ENCODE peak calls at places on chromosome 19, in seven cellular contexts. One of them, this sample, is unnamed.

GRCh38 chr19:32475393-32475792 is 69.8 kb downstream of the DPY19L3 start:
- DNase-seq in SK-N-SH: no peak
- DNase-seq in endothelial cell of umbilical vein: no peak
- DNase-seq in HCT116: no peak
- DNase-seq in GM12878: no peak
- DNase-seq in H1: no peak
- DNase-seq in K562: no peak
- DNase-seq in this sample: no peak

GRCh38 chr19:4916292-4917082 is 7.2 kb downstream of the UHRF1 start:
- DNase-seq in SK-N-SH: no peak
- DNase-seq in endothelial cell of umbilical vein: peak; percentile 19
- DNase-seq in HCT116: no peak
- DNase-seq in GM12878: no peak
- DNase-seq in H1: no peak
- DNase-seq in K562: no peak
- DNase-seq in this sample: no peak

GRCh38 chr19:38209671-38210457 is 14.2 kb downstream of the DPF1 start:
- DNase-seq in SK-N-SH: peak; percentile 79
- DNase-seq in endothelial cell of umbilical vein: peak; percentile 40
- DNase-seq in HCT116: no peak
- DNase-seq in GM12878: no peak
- DNase-seq in H1: peak; percentile 77
- DNase-seq in K562: no peak
- DNase-seq in this sample: no peak

GRCh38 chr19:51417107-51417806 is at the start of gene SIGLEC10:
- DNase-seq in SK-N-SH: no peak
- DNase-seq in endothelial cell of umbilical vein: no peak
- DNase-seq in HCT116: no peak
- DNase-seq in GM12878: no peak
- DNase-seq in H1: no peak
- DNase-seq in K562: no peak
- DNase-seq in this sample: no peak

GRCh38 chr19:4161415-4162077 is 8.1 kb downstream of the CREB3L3 start:
- DNase-seq in SK-N-SH: no peak
- DNase-seq in endothelial cell of umbilical vein: no peak
- DNase-seq in HCT116: no peak
- DNase-seq in GM12878: no peak
- DNase-seq in H1: no peak
- DNase-seq in K562: no peak
- DNase-seq in this sample: no peak

GRCh38 chr19:4066682-4067395 is at the start of gene ZBTB7A:
- DNase-seq in SK-N-SH: peak; percentile 89
- DNase-seq in endothelial cell of umbilical vein: peak; percentile 63
- DNase-seq in HCT116: peak; percentile 53
- DNase-seq in GM12878: no peak
- DNase-seq in H1: no peak
- DNase-seq in K562: peak; percentile 88
- DNase-seq in this sample: no peak

GRCh38 chr19:40553885-40554857 is 22.5 kb upstream of the SHKBP1 start:
- DNase-seq in SK-N-SH: no peak
- DNase-seq in endothelial cell of umbilical vein: no peak
- DNase-seq in HCT116: no peak
- DNase-seq in GM12878: no peak
- DNase-seq in H1: peak; percentile 76
- DNase-seq in K562: no peak
- DNase-seq in this sample: no peak

GRCh38 chr19:3760871-3761361 is 576 bp downstream of the APBA3 start:
- DNase-seq in SK-N-SH: no peak
- DNase-seq in endothelial cell of umbilical vein: no peak
- DNase-seq in HCT116: no peak
- DNase-seq in GM12878: no peak
- DNase-seq in H1: no peak
- DNase-seq in K562: no peak
- DNase-seq in this sample: no peak

GRCh38 chr19:8607386-8607785 is 3.1 kb downstream of the ADAMTS10 start:
- DNase-seq in SK-N-SH: no peak
- DNase-seq in endothelial cell of umbilical vein: no peak
- DNase-seq in HCT116: no peak
- DNase-seq in GM12878: no peak
- DNase-seq in H1: no peak
- DNase-seq in K562: no peak
- DNase-seq in this sample: no peak

GRCh38 chr19:48933382-48933932 is at the start of gene DHDH:
- DNase-seq in SK-N-SH: peak; percentile 87
- DNase-seq in endothelial cell of umbilical vein: peak; percentile 66
- DNase-seq in HCT116: peak; percentile 92
- DNase-seq in GM12878: peak; percentile 26
- DNase-seq in H1: peak; percentile 97
- DNase-seq in K562: peak; percentile 91
- DNase-seq in this sample: no peak

GRCh38 chr19:7421941-7422744 is 66.7 kb downstream of the PEX11G start:
- DNase-seq in SK-N-SH: no peak
- DNase-seq in endothelial cell of umbilical vein: no peak
- DNase-seq in HCT116: peak; percentile 69
- DNase-seq in GM12878: no peak
- DNase-seq in H1: no peak
- DNase-seq in K562: no peak
- DNase-seq in this sample: no peak

GRCh38 chr19:49555600-49556411 is 24.6 kb downstream of the NOSIP start:
- DNase-seq in SK-N-SH: peak; percentile 95
- DNase-seq in endothelial cell of umbilical vein: peak; percentile 30
- DNase-seq in HCT116: peak; percentile 40
- DNase-seq in GM12878: no peak
- DNase-seq in H1: peak; percentile 95
- DNase-seq in K562: peak; percentile 94
- DNase-seq in this sample: peak; percentile 81

GRCh38 chr19:53576941-53577653 is 39.2 kb downstream of the ZNF331 start:
- DNase-seq in SK-N-SH: no peak
- DNase-seq in endothelial cell of umbilical vein: no peak
- DNase-seq in HCT116: no peak
- DNase-seq in GM12878: no peak
- DNase-seq in H1: no peak
- DNase-seq in K562: no peak
- DNase-seq in this sample: no peak

DNA sequence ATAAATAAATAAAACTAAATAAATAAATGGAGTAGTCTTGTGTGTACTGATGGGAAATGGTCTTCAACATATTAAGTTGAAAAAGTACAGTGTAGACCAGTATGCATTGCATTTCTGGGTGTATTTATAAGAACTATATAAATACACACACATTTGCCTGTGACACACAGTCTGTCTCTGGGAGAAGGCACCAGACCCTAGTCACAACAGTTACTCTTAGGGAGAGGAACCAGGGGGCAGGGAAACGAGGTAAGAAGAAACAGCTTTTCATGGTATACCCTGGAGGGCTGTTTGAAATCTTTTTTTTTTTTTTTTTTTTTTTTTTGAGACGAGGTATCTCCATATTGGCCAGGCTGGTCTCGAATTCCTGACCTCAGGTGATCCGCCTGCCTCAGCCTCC is 2.8 kb upstream of the S1PR2 start:
- DNase-seq in SK-N-SH: no peak
- DNase-seq in endothelial cell of umbilical vein: no peak
- DNase-seq in HCT116: no peak
- DNase-seq in GM12878: no peak
- DNase-seq in H1: no peak
- DNase-seq in K562: no peak
- DNase-seq in this sample: no peak
- H3K4me3 ChIP-seq in SK-N-SH: no peak overlapping the region
- H3K4me3 ChIP-seq in endothelial cell of umbilical vein: no peak overlapping the region
- H3K4me3 ChIP-seq in HCT116: no peak overlapping the region
- H3K4me3 ChIP-seq in GM12878: no peak overlapping the region
- H3K4me3 ChIP-seq in H1: no peak overlapping the region
- H3K4me3 ChIP-seq in K562: no peak overlapping the region
- H3K4me3 ChIP-seq in this sample: no peak overlapping the region

GRCh38 chr19:31023038-31023437 is 326.2 kb downstream of the TSHZ3 start:
- DNase-seq in SK-N-SH: peak; percentile 14
- DNase-seq in endothelial cell of umbilical vein: no peak
- DNase-seq in HCT116: no peak
- DNase-seq in GM12878: no peak
- DNase-seq in H1: no peak
- DNase-seq in K562: no peak
- DNase-seq in this sample: no peak
- H3K9ac ChIP-seq in SK-N-SH: no peak overlapping the region
- H3K9ac ChIP-seq in endothelial cell of umbilical vein: no peak overlapping the region
- H3K9ac ChIP-seq in HCT116: no peak overlapping the region
- H3K9ac ChIP-seq in GM12878: no peak overlapping the region
- H3K9ac ChIP-seq in H1: no peak overlapping the region
- H3K9ac ChIP-seq in K562: no peak overlapping the region
- H3K9ac ChIP-seq in this sample: no peak overlapping the region

DNA sequence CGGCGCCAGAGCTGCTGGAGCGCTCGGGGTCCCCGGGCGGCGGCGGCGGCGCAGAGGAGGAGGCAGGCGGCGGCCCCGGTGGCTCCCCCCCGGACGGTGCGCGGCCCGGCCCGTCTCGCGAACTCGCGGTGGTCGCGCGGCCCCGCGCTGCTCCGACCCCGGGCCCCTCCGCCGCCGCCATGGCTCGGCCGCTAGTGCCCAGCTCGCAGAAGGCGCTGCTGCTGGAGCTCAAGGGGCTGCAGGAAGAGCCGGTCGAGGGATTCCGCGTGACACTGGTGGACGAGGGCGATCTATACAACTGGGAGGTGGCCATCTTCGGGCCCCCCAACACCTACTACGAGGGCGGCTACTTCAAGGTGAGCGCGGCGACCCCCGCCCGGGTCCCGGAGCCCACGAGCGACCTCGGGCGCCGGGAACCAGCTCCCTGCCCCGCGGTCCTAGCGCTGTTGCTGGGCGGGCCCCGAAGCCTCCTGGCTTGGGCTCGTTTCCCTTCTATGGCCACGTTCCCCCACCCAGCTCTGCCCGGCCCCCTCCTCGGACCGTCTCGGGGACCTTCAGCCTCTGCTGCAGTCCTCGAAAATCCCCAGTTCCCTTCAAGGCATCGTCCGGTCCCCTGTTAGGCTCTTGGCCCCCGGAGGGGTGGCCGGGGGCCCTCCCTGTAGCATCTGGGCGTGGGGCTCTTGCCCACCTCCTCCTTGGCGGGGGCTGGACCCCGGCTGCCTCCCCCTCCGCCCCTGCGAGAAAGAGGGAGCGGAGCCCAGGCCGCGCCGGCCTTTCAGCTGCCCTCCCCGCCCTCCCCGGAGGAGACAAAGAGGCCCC is at the start of gene CDC34:
- DNase-seq in SK-N-SH: peak; percentile 68
- DNase-seq in endothelial cell of umbilical vein: peak; percentile 21
- DNase-seq in HCT116: no peak
- DNase-seq in GM12878: no peak
- DNase-seq in H1: no peak
- DNase-seq in K562: no peak
- DNase-seq in this sample: no peak
- TF ChIP-seq POLR2AphosphoS5 in SK-N-SH: peak; percentile 23
- TF ChIP-seq POLR2AphosphoS5 in endothelial cell of umbilical vein: peak; percentile 80
- TF ChIP-seq POLR2AphosphoS5 in HCT116: peak; percentile 57
- TF ChIP-seq POLR2AphosphoS5 in GM12878: no peak
- TF ChIP-seq POLR2AphosphoS5 in H1: no peak
- TF ChIP-seq POLR2AphosphoS5 in K562: no peak
- TF ChIP-seq POLR2AphosphoS5 in this sample: no peak

DNA sequence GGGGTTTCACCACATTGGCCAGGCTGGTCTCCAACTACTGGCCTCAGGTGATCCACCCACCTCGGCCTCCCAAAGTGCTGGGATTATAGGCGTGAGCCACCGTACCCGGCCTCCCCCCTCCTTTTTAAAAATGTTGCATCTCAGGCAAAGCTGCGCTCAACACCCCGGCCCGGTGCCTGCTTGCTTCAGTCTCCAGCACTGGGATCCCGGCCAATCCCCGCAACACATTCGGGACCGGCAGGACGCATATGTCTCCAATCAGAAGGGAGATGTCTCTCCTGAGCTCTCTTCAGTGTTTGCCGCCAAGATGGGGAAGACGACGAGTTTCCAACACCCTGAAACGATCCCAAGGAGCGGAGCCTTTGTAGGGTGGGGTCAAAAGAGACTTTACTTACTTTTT is 16.1 kb downstream of the GNG7 start:
- DNase-seq in SK-N-SH: no peak
- DNase-seq in endothelial cell of umbilical vein: no peak
- DNase-seq in HCT116: no peak
- DNase-seq in GM12878: no peak
- DNase-seq in H1: no peak
- DNase-seq in K562: no peak
- DNase-seq in this sample: no peak
- H3K4me3 ChIP-seq in SK-N-SH: no peak overlapping the region
- H3K4me3 ChIP-seq in endothelial cell of umbilical vein: no peak overlapping the region
- H3K4me3 ChIP-seq in HCT116: no peak overlapping the region
- H3K4me3 ChIP-seq in GM12878: no peak overlapping the region
- H3K4me3 ChIP-seq in H1: no peak overlapping the region
- H3K4me3 ChIP-seq in K562: no peak overlapping the region
- H3K4me3 ChIP-seq in this sample: no peak overlapping the region

GRCh38 chr19:10086904-10087256 is 763 bp downstream of the SHFL start:
- DNase-seq in SK-N-SH: no peak
- DNase-seq in endothelial cell of umbilical vein: no peak
- DNase-seq in HCT116: no peak
- DNase-seq in GM12878: no peak
- DNase-seq in H1: no peak
- DNase-seq in K562: peak; percentile 27
- DNase-seq in this sample: no peak
- H3K9ac ChIP-seq in SK-N-SH: peak overlapping the region; percentile 71
- H3K9ac ChIP-seq in endothelial cell of umbilical vein: peak overlapping the region; percentile 53
- H3K9ac ChIP-seq in HCT116: no peak overlapping the region
- H3K9ac ChIP-seq in GM12878: peak overlapping the region; percentile 98
- H3K9ac ChIP-seq in H1: no peak overlapping the region
- H3K9ac ChIP-seq in K562: peak overlapping the region; percentile 92
- H3K9ac ChIP-seq in this sample: no peak overlapping the region

This sample was measured in SK-N-MC.